ENCODE peak calls at places on chromosome 11, in six cellular contexts. V is fibroblast of the aortic adventitia, F is upper lobe of left lung, J is RCC 7860, S is EL, T is T follicular helper cell. D is an unnamed sample.

GRCh38 chr11:108237058-108237481 is 14.2 kb downstream of the ATM start:
- DNase-seq in J (no peak), S (no peak), V (no peak), T (no peak), F (no peak), D (peak)

GRCh38 chr11:59668188-59668949 is 468 bp downstream of the PATL1 start:
- DNase-seq in J (peak), F (peak), S (peak), T (peak), V (peak), D (no peak)

GRCh38 chr11:1202154-1202775 is 20.6 kb upstream of the MUC5B start:
- DNase-seq in J (no peak), V (no peak), S (no peak), F (no peak), T (no peak), D (no peak)

GRCh38 chr11:115920841-115921480 is 416.7 kb upstream of the CADM1 start:
- DNase-seq in V (no peak), F (no peak), J (peak), T (no peak), S (no peak), D (no peak)

GRCh38 chr11:89177691-89178231 is at the start of gene TYR:
- DNase-seq in T (no peak), J (no peak), S (no peak), V (no peak), F (no peak), D (no peak)

GRCh38 chr11:119592642-119593041 is 136.4 kb downstream of the NECTIN1 start:
- DNase-seq in T (no peak), S (no peak), F (no peak), V (peak), J (no peak), D (no peak)

GRCh38 chr11:47373876-47374820 is 4.2 kb downstream of the SPI1 start:
- DNase-seq in S (peak), F (peak), J (peak), T (peak), V (peak), D (peak)

GRCh38 chr11:45182902-45183301 is 36.5 kb downstream of the PRDM11 start:
- DNase-seq in F (no peak), T (no peak), S (peak), V (peak), J (no peak), D (no peak)

GRCh38 chr11:120771551-120772060 is 252.3 kb upstream of the TBCEL start:
- DNase-seq in T (no peak), J (no peak), S (no peak), V (no peak), F (no peak), D (no peak)

GRCh38 chr11:79173615-79174014 is 267.2 kb downstream of the TENM4 start:
- DNase-seq in T (no peak), J (no peak), V (peak), S (no peak), F (no peak), D (no peak)

GRCh38 chr11:134008593-134008992 is 51.8 kb upstream of the IGSF9B start:
- DNase-seq in V (no peak), S (no peak), J (no peak), T (no peak), F (no peak), D (no peak)

GRCh38 chr11:25566298-25567200 is 765.4 kb upstream of the ANO3 start:
- DNase-seq in V (peak), J (no peak), F (peak), S (no peak), T (no peak), D (no peak)

GRCh38 chr11:20022363-20023081 is 137.8 kb downstream of the DBX1 start:
- DNase-seq in V (peak), J (no peak), T (no peak), S (no peak), F (no peak), D (no peak)

GRCh38 chr11:76293189-76293631 is 86.9 kb upstream of the WNT11 start:
- DNase-seq in J (no peak), V (no peak), F (no peak), S (no peak), T (no peak), D (no peak)

GRCh38 chr11:42960521-42961088 is 351.2 kb upstream of the API5 start:
- DNase-seq in T (no peak), V (no peak), J (no peak), S (no peak), F (no peak), D (no peak)

GRCh38 chr11:72430743-72431570 is 3.4 kb downstream of the CLPB start:
- DNase-seq in T (peak), S (peak), V (peak), J (no peak), F (peak), D (peak)

GRCh38 chr11:126352163-126352562 is 3.3 kb upstream of the ST3GAL4 start:
- DNase-seq in S (no peak), T (no peak), V (no peak), J (no peak), F (no peak), D (no peak)

GRCh38 chr11:72642815-72643511 is 31.3 kb downstream of the PDE2A start:
- DNase-seq in J (no peak), V (peak), T (peak), F (peak), S (peak), D (peak)

GRCh38 chr11:86473991-86474833 is 99.5 kb downstream of the CCDC81 start:
- DNase-seq in F (no peak), S (peak), T (no peak), V (peak), J (peak), D (no peak)

GRCh38 chr11:200224-201003 is 6.8 kb downstream of the BET1L start:
- DNase-seq in V (no peak), S (no peak), F (no peak), T (no peak), J (no peak), D (no peak)

GRCh38 chr11:120985718-120986569 is 38.0 kb upstream of the TBCEL start:
- DNase-seq in J (no peak), T (peak), S (peak), V (peak), F (peak), D (peak)

GRCh38 chr11:8199676-8200075 is 30.9 kb upstream of the RIC3 start:
- DNase-seq in V (no peak), T (no peak), F (no peak), S (no peak), J (no peak), D (no peak)

D was measured in central memory CD4-positive, alpha-beta T cell.